ENCODE peak calls at places on chromosomes 6 and 20, in eight cellular contexts. One of them, this sample, is unnamed. For H3K4me1 and H3K9me3, the result is how much of the 10 kb centered on the place peaks cover.

GRCh38 chr20:62732766-62733165 is 24.1 kb downstream of the NTSR1 start:
- DNase-seq in GM23248: no peak
- DNase-seq in colonic mucosa: no peak
- DNase-seq in neuronal stem cell: no peak
- DNase-seq in astrocyte: no peak
- DNase-seq in HCT116: no peak
- DNase-seq in heart right ventricle: no peak
- DNase-seq in keratinocyte: no peak
- DNase-seq in this sample: no peak

GRCh38 chr6:128528241-128528640 is 7.8 kb upstream of the PTPRK start:
- DNase-seq in GM23248: no peak
- DNase-seq in colonic mucosa: no peak
- DNase-seq in neuronal stem cell: no peak
- DNase-seq in astrocyte: no peak
- DNase-seq in HCT116: no peak
- DNase-seq in heart right ventricle: no peak
- DNase-seq in keratinocyte: no peak
- DNase-seq in this sample: no peak

GRCh38 chr6:88895911-88896310 is 67.5 kb downstream of the RNGTT start:
- DNase-seq in GM23248: no peak
- DNase-seq in colonic mucosa: no peak
- DNase-seq in neuronal stem cell: no peak
- DNase-seq in astrocyte: no peak
- DNase-seq in HCT116: no peak
- DNase-seq in heart right ventricle: no peak
- DNase-seq in keratinocyte: no peak
- DNase-seq in this sample: no peak

GRCh38 chr6:33008944-33009861 is at the start of gene HLA-DOA:
- DNase-seq in GM23248: peak
- DNase-seq in colonic mucosa: no peak
- DNase-seq in neuronal stem cell: peak
- DNase-seq in astrocyte: peak
- DNase-seq in HCT116: peak
- DNase-seq in heart right ventricle: peak
- DNase-seq in keratinocyte: no peak
- DNase-seq in this sample: peak

GRCh38 chr6:31952140-31952805 is 6.4 kb downstream of the CFB start:
- DNase-seq in GM23248: peak
- DNase-seq in colonic mucosa: peak
- DNase-seq in neuronal stem cell: peak
- DNase-seq in astrocyte: peak
- DNase-seq in HCT116: no peak
- DNase-seq in heart right ventricle: no peak
- DNase-seq in keratinocyte: no peak
- DNase-seq in this sample: peak

GRCh38 chr6:111810321-111811235 is 62.7 kb downstream of the FYN start:
- DNase-seq in GM23248: no peak
- DNase-seq in colonic mucosa: no peak
- DNase-seq in neuronal stem cell: no peak
- DNase-seq in astrocyte: peak
- DNase-seq in HCT116: no peak
- DNase-seq in heart right ventricle: no peak
- DNase-seq in keratinocyte: no peak
- DNase-seq in this sample: no peak

GRCh38 chr6:93391982-93392381 is 27.4 kb downstream of the EPHA7 start:
- DNase-seq in GM23248: no peak
- DNase-seq in colonic mucosa: no peak
- DNase-seq in neuronal stem cell: no peak
- DNase-seq in astrocyte: no peak
- DNase-seq in HCT116: no peak
- DNase-seq in heart right ventricle: no peak
- DNase-seq in keratinocyte: no peak
- DNase-seq in this sample: no peak

GRCh38 chr20:10857362-10858070 is 183.7 kb upstream of the JAG1 start:
- DNase-seq in GM23248: peak
- DNase-seq in colonic mucosa: peak
- DNase-seq in neuronal stem cell: no peak
- DNase-seq in astrocyte: peak
- DNase-seq in HCT116: no peak
- DNase-seq in heart right ventricle: peak
- DNase-seq in keratinocyte: no peak
- DNase-seq in this sample: peak

GRCh38 chr6:12263403-12263802 is 26.8 kb upstream of the EDN1 start:
- DNase-seq in GM23248: no peak
- DNase-seq in colonic mucosa: no peak
- DNase-seq in neuronal stem cell: no peak
- DNase-seq in astrocyte: no peak
- DNase-seq in HCT116: no peak
- DNase-seq in heart right ventricle: no peak
- DNase-seq in keratinocyte: no peak
- DNase-seq in this sample: no peak

GRCh38 chr6:111653961-111654360 is 48.3 kb upstream of the TRAF3IP2 start:
- DNase-seq in GM23248: no peak
- DNase-seq in colonic mucosa: no peak
- DNase-seq in neuronal stem cell: no peak
- DNase-seq in astrocyte: no peak
- DNase-seq in HCT116: no peak
- DNase-seq in heart right ventricle: no peak
- DNase-seq in keratinocyte: no peak
- DNase-seq in this sample: no peak

GRCh38 chr6:26020983-26021349 is 58.4 kb downstream of the TRIM38 start:
- DNase-seq in GM23248: peak
- DNase-seq in colonic mucosa: peak
- DNase-seq in neuronal stem cell: peak
- DNase-seq in astrocyte: peak
- DNase-seq in HCT116: peak
- DNase-seq in heart right ventricle: peak
- DNase-seq in keratinocyte: no peak
- DNase-seq in this sample: peak

GRCh38 chr6:144341831-144342527 is 56.8 kb downstream of the UTRN start:
- DNase-seq in GM23248: no peak
- DNase-seq in colonic mucosa: peak
- DNase-seq in neuronal stem cell: no peak
- DNase-seq in astrocyte: no peak
- DNase-seq in HCT116: no peak
- DNase-seq in heart right ventricle: no peak
- DNase-seq in keratinocyte: no peak
- DNase-seq in this sample: no peak

GRCh38 chr20:54995553-54995952 is 520.2 kb downstream of the DOK5 start:
- DNase-seq in GM23248: no peak
- DNase-seq in colonic mucosa: no peak
- DNase-seq in neuronal stem cell: no peak
- DNase-seq in astrocyte: peak
- DNase-seq in HCT116: no peak
- DNase-seq in heart right ventricle: no peak
- DNase-seq in keratinocyte: no peak
- DNase-seq in this sample: no peak

GRCh38 chr6:14658909-14659561 is 541.5 kb downstream of the CD83 start:
- DNase-seq in GM23248: peak
- DNase-seq in colonic mucosa: no peak
- DNase-seq in neuronal stem cell: no peak
- DNase-seq in astrocyte: no peak
- DNase-seq in HCT116: no peak
- DNase-seq in heart right ventricle: no peak
- DNase-seq in keratinocyte: peak
- DNase-seq in this sample: peak

GRCh38 chr6:82298012-82298411 is 50.5 kb upstream of the IBTK start:
- DNase-seq in GM23248: peak
- DNase-seq in colonic mucosa: no peak
- DNase-seq in neuronal stem cell: no peak
- DNase-seq in astrocyte: peak
- DNase-seq in HCT116: peak
- DNase-seq in heart right ventricle: no peak
- DNase-seq in keratinocyte: peak
- DNase-seq in this sample: peak

GRCh38 chr6:146962332-146962731 is 241.9 kb upstream of the STXBP5 start:
- DNase-seq in GM23248: no peak
- DNase-seq in colonic mucosa: no peak
- DNase-seq in neuronal stem cell: no peak
- DNase-seq in astrocyte: peak
- DNase-seq in HCT116: no peak
- DNase-seq in heart right ventricle: no peak
- DNase-seq in keratinocyte: no peak
- DNase-seq in this sample: no peak

GRCh38 chr6:133241901-133242760 is 974 bp downstream of the EYA4 start:
- DNase-seq in GM23248: peak
- DNase-seq in colonic mucosa: no peak
- DNase-seq in neuronal stem cell: peak
- DNase-seq in astrocyte: peak
- DNase-seq in HCT116: no peak
- DNase-seq in heart right ventricle: peak
- DNase-seq in keratinocyte: no peak
- DNase-seq in this sample: peak

GRCh38 chr6:139325686-139326085 is 33.9 kb upstream of the TXLNB start:
- DNase-seq in GM23248: no peak
- DNase-seq in colonic mucosa: no peak
- DNase-seq in neuronal stem cell: no peak
- DNase-seq in astrocyte: no peak
- DNase-seq in HCT116: no peak
- DNase-seq in heart right ventricle: no peak
- DNase-seq in keratinocyte: no peak
- DNase-seq in this sample: no peak

GRCh38 chr20:24425523-24425922 is 43.9 kb upstream of the SYNDIG1 start:
- DNase-seq in GM23248: no peak
- DNase-seq in colonic mucosa: no peak
- DNase-seq in neuronal stem cell: no peak
- DNase-seq in astrocyte: no peak
- DNase-seq in HCT116: no peak
- DNase-seq in heart right ventricle: no peak
- DNase-seq in keratinocyte: no peak
- DNase-seq in this sample: no peak
- H3K4me1 ChIP-seq in GM23248: under half
- H3K4me1 ChIP-seq in colonic mucosa: under half
- H3K4me1 ChIP-seq in neuronal stem cell: under half
- H3K4me1 ChIP-seq in astrocyte: under half
- H3K4me1 ChIP-seq in HCT116: under half
- H3K4me1 ChIP-seq in heart right ventricle: under half
- H3K4me1 ChIP-seq in keratinocyte: under half
- H3K4me1 ChIP-seq in this sample: under half

DNA sequence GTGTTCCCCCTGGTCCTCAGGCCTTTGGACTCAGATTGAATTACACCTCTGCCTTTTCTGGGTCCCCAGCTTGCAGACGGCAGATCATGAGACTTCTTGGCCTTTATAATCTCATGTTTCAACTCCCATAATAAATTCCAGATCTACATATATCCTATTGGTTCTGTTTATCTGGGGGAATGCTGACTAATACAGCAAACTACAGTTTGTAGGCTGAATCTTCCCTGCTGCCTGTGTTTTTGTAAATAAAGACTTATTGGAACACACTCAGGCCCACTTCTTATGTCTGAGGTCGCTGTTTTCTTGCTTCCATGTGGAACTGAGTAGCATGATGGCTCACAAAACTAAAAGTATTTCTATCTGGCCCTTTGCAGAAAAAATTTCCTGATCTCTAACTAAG is 184.7 kb downstream of the HDGFL1 start:
- DNase-seq in GM23248: no peak
- DNase-seq in colonic mucosa: no peak
- DNase-seq in neuronal stem cell: no peak
- DNase-seq in astrocyte: peak
- DNase-seq in HCT116: no peak
- DNase-seq in heart right ventricle: no peak
- DNase-seq in keratinocyte: no peak
- DNase-seq in this sample: peak
- H3K9me3 ChIP-seq in GM23248: under half
- H3K9me3 ChIP-seq in colonic mucosa: under half
- H3K9me3 ChIP-seq in neuronal stem cell: under half
- H3K9me3 ChIP-seq in astrocyte: under half
- H3K9me3 ChIP-seq in HCT116: under half
- H3K9me3 ChIP-seq in heart right ventricle: under half
- H3K9me3 ChIP-seq in keratinocyte: under half
- H3K9me3 ChIP-seq in this sample: under half

DNA sequence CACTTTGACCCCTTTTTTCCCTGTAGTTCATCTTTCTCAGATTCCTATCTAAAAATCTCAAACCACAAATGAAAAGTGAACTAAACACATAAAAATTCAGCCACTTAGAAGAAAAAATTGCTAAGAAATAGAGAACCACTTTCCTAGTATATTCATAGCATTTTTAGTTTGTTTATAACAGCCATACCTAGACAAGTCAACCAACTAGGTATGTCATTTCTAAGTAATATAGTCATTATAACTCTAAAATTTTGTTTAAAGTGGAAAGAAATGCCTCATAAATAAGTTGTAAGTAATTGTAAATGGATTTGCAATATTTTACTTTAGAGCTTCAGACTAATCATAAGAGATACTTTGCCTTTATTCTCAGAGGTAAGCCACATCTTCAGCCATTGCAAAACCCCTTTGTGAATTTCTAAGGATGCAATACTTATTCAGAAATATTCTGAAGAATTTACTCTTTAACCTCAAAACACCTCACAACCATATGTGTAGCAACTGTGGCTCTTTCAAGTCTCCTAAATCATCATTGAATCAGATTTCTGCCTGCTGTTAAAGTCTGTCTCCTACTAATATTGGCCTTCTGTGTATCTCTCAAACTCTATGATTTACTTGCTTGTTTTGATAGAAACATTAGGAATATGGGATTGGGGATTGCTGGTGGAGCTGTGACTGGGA is 6.9 kb upstream of the SUMO4 start:
- DNase-seq in GM23248: peak
- DNase-seq in colonic mucosa: no peak
- DNase-seq in neuronal stem cell: no peak
- DNase-seq in astrocyte: peak
- DNase-seq in HCT116: no peak
- DNase-seq in heart right ventricle: no peak
- DNase-seq in keratinocyte: no peak
- DNase-seq in this sample: no peak
- H3K4me3 ChIP-seq in GM23248: no peak
- H3K4me3 ChIP-seq in colonic mucosa: no peak
- H3K4me3 ChIP-seq in neuronal stem cell: no peak
- H3K4me3 ChIP-seq in astrocyte: no peak
- H3K4me3 ChIP-seq in HCT116: no peak
- H3K4me3 ChIP-seq in heart right ventricle: no peak
- H3K4me3 ChIP-seq in keratinocyte: no peak
- H3K4me3 ChIP-seq in this sample: no peak

GRCh38 chr20:23046431-23046830 is 3.0 kb downstream of the THBD start:
- DNase-seq in GM23248: no peak
- DNase-seq in colonic mucosa: no peak
- DNase-seq in neuronal stem cell: no peak
- DNase-seq in astrocyte: no peak
- DNase-seq in HCT116: no peak
- DNase-seq in heart right ventricle: no peak
- DNase-seq in keratinocyte: no peak
- DNase-seq in this sample: no peak

GRCh38 chr20:23039885-23040508 is 4.9 kb downstream of the SSTR4 start:
- DNase-seq in GM23248: no peak
- DNase-seq in colonic mucosa: no peak
- DNase-seq in neuronal stem cell: no peak
- DNase-seq in astrocyte: no peak
- DNase-seq in HCT116: no peak
- DNase-seq in heart right ventricle: no peak
- DNase-seq in keratinocyte: no peak
- DNase-seq in this sample: no peak

GRCh38 chr20:23039136-23039875 is 4.2 kb downstream of the SSTR4 start:
- DNase-seq in GM23248: no peak
- DNase-seq in colonic mucosa: no peak
- DNase-seq in neuronal stem cell: no peak
- DNase-seq in astrocyte: no peak
- DNase-seq in HCT116: no peak
- DNase-seq in heart right ventricle: no peak
- DNase-seq in keratinocyte: no peak
- DNase-seq in this sample: no peak

GRCh38 chr20:23043376-23043775 is 6.1 kb downstream of the THBD start:
- DNase-seq in GM23248: no peak
- DNase-seq in colonic mucosa: peak
- DNase-seq in neuronal stem cell: no peak
- DNase-seq in astrocyte: no peak
- DNase-seq in HCT116: no peak
- DNase-seq in heart right ventricle: no peak
- DNase-seq in keratinocyte: no peak
- DNase-seq in this sample: no peak

GRCh38 chr20:23042270-23042669 is 7.2 kb downstream of the SSTR4 start:
- DNase-seq in GM23248: no peak
- DNase-seq in colonic mucosa: no peak
- DNase-seq in neuronal stem cell: no peak
- DNase-seq in astrocyte: no peak
- DNase-seq in HCT116: no peak
- DNase-seq in heart right ventricle: no peak
- DNase-seq in keratinocyte: no peak
- DNase-seq in this sample: no peak
- H3K4me1 ChIP-seq in GM23248: under half
- H3K4me1 ChIP-seq in colonic mucosa: under half
- H3K4me1 ChIP-seq in neuronal stem cell: under half
- H3K4me1 ChIP-seq in astrocyte: under half
- H3K4me1 ChIP-seq in HCT116: under half
- H3K4me1 ChIP-seq in heart right ventricle: under half
- H3K4me1 ChIP-seq in keratinocyte: under half
- H3K4me1 ChIP-seq in this sample: under half

This sample was measured in adipocyte.